ENCODE peak calls at places on chromosome 3, in nine cellular contexts. Y is left ventricle myocardium inferior; J is hepatocyte; A is stimulated activated CD4-positive, alpha-beta T cell treated with anti-CD3 and anti-CD28 coated beads, Interleukin-1b, Interleukin-23, amount 100 ng/mL, for 4 hours; W is T-helper 17 cell; C is naive thymus-derived CD8-positive, alpha-beta T cell; F is stimulated activated CD8-positive, alpha-beta memory T cell treated with anti-CD3 and anti-CD28 coated beads, Interleukin-2, amount 100 ng/mL, for 48 hours; T is CD8-positive, alpha-beta memory T cell; P is NAMALWA. R is an unnamed sample.

GRCh38 chr3:179717219-179717618 is 64.4 kb downstream of the USP13 start:
- DNase-seq in Y (no peak), J (no peak), A (no peak), W (no peak), C (no peak), F (no peak), T (no peak), P (no peak), R (no peak)

GRCh38 chr3:13548696-13549512 is at the start of gene FBLN2:
- DNase-seq in Y (peak), J (peak), A (peak), W (no peak), C (peak), F (no peak), T (no peak), P (no peak), R (peak)

GRCh38 chr3:30631237-30631961 is 25.0 kb downstream of the TGFBR2 start:
- DNase-seq in Y (no peak), J (no peak), A (no peak), W (peak), C (peak), F (peak), T (peak), P (no peak), R (peak)

GRCh38 chr3:102038477-102039142 is 189.3 kb downstream of the NFKBIZ start:
- DNase-seq in Y (no peak), J (no peak), A (no peak), W (no peak), C (no peak), F (no peak), T (no peak), P (peak), R (peak)

GRCh38 chr3:24185738-24186384 is 240.8 kb downstream of the NR1D2 start:
- DNase-seq in Y (no peak), J (peak), A (peak), W (no peak), C (peak), F (peak), T (no peak), P (peak), R (peak)

GRCh38 chr3:10561162-10561561 is 55.8 kb upstream of the ATP2B2 start:
- DNase-seq in Y (no peak), J (no peak), A (no peak), W (no peak), C (no peak), F (no peak), T (no peak), P (no peak), R (no peak)

GRCh38 chr3:46020766-46021510 is 6.3 kb downstream of the XCR1 start:
- DNase-seq in Y (no peak), J (no peak), A (no peak), W (no peak), C (no peak), F (no peak), T (no peak), P (no peak), R (no peak)

GRCh38 chr3:64163755-64164148 is 61.5 kb downstream of the PRICKLE2 start:
- DNase-seq in Y (no peak), J (peak), A (no peak), W (no peak), C (no peak), F (no peak), T (no peak), P (no peak), R (peak)

GRCh38 chr3:150299221-150299620 is 108.9 kb upstream of the TSC22D2 start:
- DNase-seq in Y (no peak), J (no peak), A (no peak), W (no peak), C (no peak), F (no peak), T (no peak), P (no peak), R (peak)

GRCh38 chr3:161348791-161349400 is 22.4 kb downstream of the SPTSSB start:
- DNase-seq in Y (no peak), J (no peak), A (no peak), W (no peak), C (no peak), F (no peak), T (no peak), P (no peak), R (peak)

GRCh38 chr3:25836579-25836978 is 46.7 kb downstream of the OXSM start:
- DNase-seq in Y (no peak), J (no peak), A (no peak), W (no peak), C (no peak), F (no peak), T (no peak), P (no peak), R (no peak)

GRCh38 chr3:153973722-153974121 is 147.5 kb upstream of the ARHGEF26 start:
- DNase-seq in Y (no peak), J (no peak), A (no peak), W (no peak), C (no peak), F (no peak), T (no peak), P (no peak), R (no peak)

GRCh38 chr3:64827391-64827790 is 139.6 kb upstream of the ADAMTS9 start:
- DNase-seq in Y (no peak), J (peak), A (no peak), W (no peak), C (no peak), F (no peak), T (no peak), P (no peak), R (no peak)

GRCh38 chr3:184688251-184688851 is 23.5 kb downstream of the MAGEF1 start:
- DNase-seq in Y (no peak), J (no peak), A (no peak), W (no peak), C (no peak), F (no peak), T (no peak), P (no peak), R (peak)

GRCh38 chr3:196639517-196640500 is at the start of gene NRROS:
- DNase-seq in Y (peak), J (peak), A (peak), W (peak), C (peak), F (peak), T (peak), P (peak), R (peak)